ENCODE peak calls at places on chromosomes 4 and X, in nine cellular contexts. U is omental fat pad, M is EL, O is hypothalamus, A is T-helper 9 cell, D is substantia nigra, J is NCI-H1930, Z is epithelial cell of esophagus, G is GM13976. T is an unnamed sample.
A peak's percentile ranks its signal among the peaks of the same experiment; 100 is the strongest.

GRCh38 chr4:77920371-77920770 is 57.7 kb downstream of the MRPL1 start:
- DNase-seq in O (no peak), J (no peak), Z (no peak), A (no peak), M (no peak), U (no peak), G (no peak), D (no peak), T (no peak)

GRCh38 chr4:65508169-65508568 is 162.1 kb downstream of the EPHA5 start:
- DNase-seq in M (peak; percentile 79), J (no peak), A (no peak), D (no peak), U (no peak), Z (peak; percentile 80), O (no peak), G (no peak), T (peak; percentile 89)

GRCh38 chr4:107824367-107825071 is at the start of gene SGMS2:
- DNase-seq in Z (peak; percentile 99), M (peak; percentile 94), A (no peak), O (peak; percentile 62), J (peak; percentile 31), U (peak; percentile 85), D (peak; percentile 64), G (peak; percentile 56), T (peak; percentile 73)

GRCh38 chrX:132743086-132743485 is 215.3 kb downstream of the HS6ST2 start:
- DNase-seq in G (no peak), U (no peak), A (no peak), J (no peak), O (no peak), Z (no peak), M (no peak), D (no peak), T (no peak)

GRCh38 chrX:97039363-97040029 is 155.8 kb downstream of the RPA4 start:
- DNase-seq in J (no peak), D (no peak), M (no peak), O (no peak), Z (peak; percentile 33), G (no peak), A (no peak), U (no peak), T (peak; percentile 1)

GRCh38 chrX:107968623-107969022 is 13.5 kb downstream of the TEX13B start:
- DNase-seq in M (no peak), A (no peak), Z (peak; percentile 15), J (no peak), G (no peak), D (no peak), U (no peak), O (no peak), T (peak; percentile 0)

GRCh38 chrX:51332188-51332942 is at the start of gene NUDT10:
- DNase-seq in G (peak; percentile 26), M (peak; percentile 17), J (peak; percentile 71), O (peak; percentile 13), Z (peak; percentile 28), D (no peak), U (no peak), A (peak; percentile 3), T (no peak)

GRCh38 chr4:127249066-127249766 is 383.5 kb upstream of the INTU start:
- DNase-seq in J (no peak), D (no peak), Z (peak; percentile 39), U (no peak), O (no peak), M (peak; percentile 41), A (no peak), G (no peak), T (peak; percentile 5)

GRCh38 chr4:60500860-60501259 is 699.3 kb upstream of the ADGRL3 start:
- DNase-seq in M (no peak), G (no peak), A (no peak), J (no peak), U (no peak), O (no peak), Z (no peak), D (no peak), T (no peak)

GRCh38 chrX:46554942-46555341 is 9.7 kb upstream of the ZNF674 start:
- DNase-seq in O (no peak), Z (peak; percentile 47), J (peak; percentile 5), U (no peak), M (peak; percentile 21), D (no peak), G (no peak), A (no peak), T (peak; percentile 45)

T was measured in HCEC 1CT.